ENCODE peak calls at places on chromosomes 7 and 10, in six cellular contexts. One of them, this sample, is unnamed.

GRCh38 chr7:74403521-74404387 is 50.0 kb upstream of the GTF2IRD1 start:
- DNase-seq in pons: no peak
- DNase-seq in HEK293T: no peak
- DNase-seq in NCI-H345: no peak
- DNase-seq in cerebellar cortex: no peak
- DNase-seq in NCI-H187: no peak
- DNase-seq in this sample: no peak

GRCh38 chr7:34544621-34545020 is 113.4 kb upstream of the NPSR1 start:
- DNase-seq in pons: peak
- DNase-seq in HEK293T: no peak
- DNase-seq in NCI-H345: no peak
- DNase-seq in cerebellar cortex: peak
- DNase-seq in NCI-H187: no peak
- DNase-seq in this sample: no peak

GRCh38 chr10:132904169-132904813 is 38.1 kb downstream of the CFAP46 start:
- DNase-seq in pons: peak
- DNase-seq in HEK293T: peak
- DNase-seq in NCI-H345: peak
- DNase-seq in cerebellar cortex: peak
- DNase-seq in NCI-H187: no peak
- DNase-seq in this sample: no peak

GRCh38 chr7:129127154-129127553 is 17.4 kb upstream of the TSPAN33 start:
- DNase-seq in pons: no peak
- DNase-seq in HEK293T: no peak
- DNase-seq in NCI-H345: no peak
- DNase-seq in cerebellar cortex: no peak
- DNase-seq in NCI-H187: no peak
- DNase-seq in this sample: no peak

GRCh38 chr10:122475130-122475529 is 13.8 kb downstream of the HTRA1 start:
- DNase-seq in pons: no peak
- DNase-seq in HEK293T: no peak
- DNase-seq in NCI-H345: no peak
- DNase-seq in cerebellar cortex: peak
- DNase-seq in NCI-H187: no peak
- DNase-seq in this sample: no peak

GRCh38 chr7:70268179-70268578 is 669.9 kb downstream of the AUTS2 start:
- DNase-seq in pons: no peak
- DNase-seq in HEK293T: no peak
- DNase-seq in NCI-H345: no peak
- DNase-seq in cerebellar cortex: no peak
- DNase-seq in NCI-H187: no peak
- DNase-seq in this sample: no peak

GRCh38 chr7:150466477-150466876 is 16.0 kb downstream of the GIMAP8 start:
- DNase-seq in pons: peak
- DNase-seq in HEK293T: no peak
- DNase-seq in NCI-H345: no peak
- DNase-seq in cerebellar cortex: no peak
- DNase-seq in NCI-H187: no peak
- DNase-seq in this sample: no peak

GRCh38 chr10:93806882-93807281 is 49.1 kb downstream of the LGI1 start:
- DNase-seq in pons: no peak
- DNase-seq in HEK293T: no peak
- DNase-seq in NCI-H345: no peak
- DNase-seq in cerebellar cortex: no peak
- DNase-seq in NCI-H187: no peak
- DNase-seq in this sample: no peak

GRCh38 chr7:37435156-37435555 is 13.5 kb downstream of the ELMO1 start:
- DNase-seq in pons: no peak
- DNase-seq in HEK293T: no peak
- DNase-seq in NCI-H345: no peak
- DNase-seq in cerebellar cortex: no peak
- DNase-seq in NCI-H187: no peak
- DNase-seq in this sample: no peak

GRCh38 chr10:60821661-60822060 is 43.4 kb downstream of the CDK1 start:
- DNase-seq in pons: no peak
- DNase-seq in HEK293T: no peak
- DNase-seq in NCI-H345: no peak
- DNase-seq in cerebellar cortex: no peak
- DNase-seq in NCI-H187: no peak
- DNase-seq in this sample: no peak

GRCh38 chr7:24368161-24368560 is 84.2 kb downstream of the NPY start:
- DNase-seq in pons: no peak
- DNase-seq in HEK293T: no peak
- DNase-seq in NCI-H345: no peak
- DNase-seq in cerebellar cortex: no peak
- DNase-seq in NCI-H187: no peak
- DNase-seq in this sample: no peak

This sample was measured in NCI-H748 treated with DMSO at 0.1 percent for 48 hours.